ENCODE peak calls at places on chromosomes 3 and 15, in nine cellular contexts. D is transverse colon, T is mammary epithelial cell, G is testis, L is brain microvascular endothelial cell, H is esophagus squamous epithelium, P is PC-9, B is astrocyte, U is cardiac muscle cell. Z is an unnamed sample.

GRCh38 chr3:104005815-104006214 is 1360.9 kb upstream of the ALCAM start:
- DNase-seq in H (no peak), B (peak; percentile 0), D (no peak), U (no peak), G (no peak), T (peak; percentile 17), L (no peak), P (no peak), Z (no peak)

GRCh38 chr15:96327155-96327741 is 3.3 kb upstream of the NR2F2 start:
- DNase-seq in T (peak; percentile 81), H (no peak), P (peak; percentile 33), L (peak; percentile 72), U (peak; percentile 92), G (no peak), D (no peak), B (peak; percentile 90), Z (no peak)

GRCh38 chr3:169658311-169658931 is 5.1 kb downstream of the MECOM start:
- DNase-seq in T (no peak), D (no peak), G (no peak), L (no peak), P (no peak), H (no peak), U (peak; percentile 53), B (no peak), Z (peak; percentile 42)

GRCh38 chr3:43223670-43224364 is 62.5 kb upstream of the SNRK start:
- DNase-seq in D (no peak), H (no peak), B (no peak), L (no peak), U (peak; percentile 40), G (no peak), T (no peak), P (no peak), Z (no peak)

GRCh38 chr15:80507638-80508316 is 103.6 kb downstream of the ARNT2 start:
- DNase-seq in L (peak; percentile 26), P (no peak), G (no peak), H (no peak), D (no peak), U (peak; percentile 97), T (no peak), B (peak; percentile 94), Z (no peak)

GRCh38 chr3:21109056-21109455 is 642.0 kb downstream of the ZNF385D start:
- DNase-seq in L (no peak), T (no peak), B (no peak), G (no peak), U (no peak), H (no peak), P (no peak), D (no peak), Z (no peak)

GRCh38 chr3:99674086-99674789 is 35.8 kb downstream of the COL8A1 start:
- DNase-seq in G (no peak), L (peak; percentile 63), U (peak; percentile 74), H (no peak), P (peak; percentile 64), T (peak; percentile 78), B (peak; percentile 86), D (no peak), Z (no peak)

GRCh38 chr15:43525131-43525530 is 7.7 kb downstream of the MAP1A start:
- DNase-seq in L (no peak), P (no peak), H (no peak), G (no peak), D (no peak), T (no peak), U (no peak), B (no peak), Z (no peak)

GRCh38 chr3:189836795-189837194 is 205.6 kb downstream of the TP63 start:
- DNase-seq in H (no peak), P (no peak), T (no peak), B (no peak), G (no peak), U (no peak), L (no peak), D (no peak), Z (no peak)
- H3K4me3 ChIP-seq in H (no peak overlapping the region), P (no peak overlapping the region), T (no peak overlapping the region), B (no peak overlapping the region), G (no peak overlapping the region), U (no peak overlapping the region), L (no peak overlapping the region), D (no peak overlapping the region), Z (no peak overlapping the region)

DNA sequence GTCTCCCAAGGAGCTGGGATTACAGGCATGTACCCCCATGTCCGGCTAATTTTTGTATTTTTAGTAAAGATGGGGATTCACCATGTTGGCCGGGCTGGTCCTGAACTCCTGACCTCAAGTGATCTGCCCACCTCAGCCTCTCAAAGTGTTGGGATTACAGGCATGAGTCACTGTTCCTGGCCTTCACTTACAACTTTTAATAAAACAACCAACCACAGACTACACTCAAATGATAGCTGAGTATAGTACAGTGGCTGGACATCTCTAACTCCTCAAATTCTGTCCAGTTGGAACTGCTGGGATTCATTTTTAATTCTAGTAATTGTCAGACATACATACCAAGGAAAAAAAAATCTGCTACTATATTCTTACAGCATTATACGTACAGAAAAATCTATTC is 71.0 kb downstream of the PBRM1 start:
- DNase-seq in D (no peak), T (peak; percentile 4), H (no peak), P (no peak), G (no peak), L (peak; percentile 20), B (peak; percentile 19), U (peak; percentile 12), Z (no peak)
- H3K27ac ChIP-seq in D (no peak overlapping the region), T (no peak overlapping the region), H (no peak overlapping the region), P (no peak overlapping the region), G (no peak overlapping the region), L (no peak overlapping the region), B (no peak overlapping the region), U (no peak overlapping the region), Z (no peak overlapping the region)

GRCh38 chr3:93979850-93980677 is at the start of gene ARL13B:
- DNase-seq in B (peak; percentile 98), H (peak; percentile 87), G (peak; percentile 100), T (peak; percentile 98), L (peak; percentile 99), U (peak; percentile 99), P (peak; percentile 98), D (peak; percentile 98), Z (peak; percentile 99)
- TF ChIP-seq CTCF in B (no peak), H (no peak), G (no peak), T (no peak), L (no peak), U (no peak), P (no peak), D (no peak), Z (no peak)

GRCh38 chr15:83014205-83014653 is 2.8 kb upstream of the C15orf40 start:
- DNase-seq in L (no peak), U (no peak), G (no peak), D (no peak), B (no peak), H (no peak), T (no peak), P (no peak), Z (no peak)

GRCh38 chr15:83010709-83011270 is 649 bp downstream of the C15orf40 start:
- DNase-seq in U (peak; percentile 86), T (peak; percentile 60), P (peak; percentile 47), G (peak; percentile 89), H (no peak), B (peak; percentile 49), D (peak; percentile 82), L (peak; percentile 78), Z (peak; percentile 84)

GRCh38 chr15:83015361-83015760 is 3.9 kb upstream of the C15orf40 start:
- DNase-seq in U (no peak), H (no peak), P (no peak), B (no peak), T (no peak), L (no peak), G (no peak), D (no peak), Z (no peak)

GRCh38 chr15:83011271-83012037 is at the start of gene C15orf40:
- DNase-seq in H (peak; percentile 60), G (peak; percentile 94), D (peak; percentile 92), T (peak; percentile 92), L (peak; percentile 75), B (peak; percentile 79), P (peak; percentile 89), U (peak; percentile 94), Z (peak; percentile 92)

DNA sequence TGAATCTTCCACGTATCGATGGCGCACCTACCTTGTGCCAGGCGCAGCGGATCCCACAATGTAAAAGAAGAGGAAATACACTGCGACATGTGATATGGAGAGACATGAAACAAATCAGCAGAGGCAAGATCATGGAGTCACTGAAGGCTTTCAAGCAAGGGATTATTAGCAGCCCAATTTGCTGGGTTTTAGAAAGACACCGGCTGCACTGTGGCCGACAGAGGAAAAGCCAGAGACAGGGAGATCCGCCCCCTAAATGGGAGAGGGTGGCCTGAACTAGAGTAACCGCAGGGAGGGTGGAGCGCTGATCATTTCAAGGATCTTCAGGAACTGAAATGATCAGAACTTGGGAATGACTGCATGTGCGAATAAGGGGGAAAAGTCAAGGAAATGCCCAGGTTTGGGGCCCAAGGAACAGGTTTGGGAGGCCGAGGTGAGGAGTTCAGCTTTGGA is 625 bp upstream of the C15orf40 start:
- DNase-seq in H (no peak), T (no peak), U (no peak), G (no peak), D (no peak), L (no peak), B (no peak), P (no peak), Z (no peak)
- H3K4me3 ChIP-seq in H (peak overlapping the region; percentile 97), T (peak overlapping the region; percentile 80), U (peak overlapping the region; percentile 90), G (peak overlapping the region; percentile 90), D (peak overlapping the region; percentile 92), L (peak overlapping the region; percentile 98), B (peak overlapping the region; percentile 97), P (peak overlapping the region; percentile 92), Z (no peak overlapping the region)